ENCODE peak calls at places on chromosomes 5 and 9, in eight cellular contexts. O, A, E, I, K, F, X and M are unnamed samples.

GRCh38 chr5:145465487-145466263 is 369.5 kb downstream of the PRELID2 start:
- DNase-seq in I (no peak), X (no peak), K (no peak), F (no peak), E (no peak), A (no peak), O (no peak), M (no peak)

GRCh38 chr5:52948418-52949076 is 40.6 kb upstream of the ITGA2 start:
- DNase-seq in F (no peak), O (peak; percentile 89), E (peak; percentile 69), I (peak; percentile 81), A (peak; percentile 91), K (peak; percentile 69), X (peak; percentile 61), M (no peak)

GRCh38 chr9:69532359-69532758 is 139.8 kb downstream of the APBA1 start:
- DNase-seq in I (no peak), K (no peak), O (no peak), A (no peak), F (no peak), X (no peak), E (no peak), M (no peak)

GRCh38 chr5:84830265-84830664 is 445.6 kb upstream of the EDIL3 start:
- DNase-seq in X (no peak), F (no peak), A (no peak), K (no peak), I (no peak), O (no peak), E (no peak), M (no peak)

GRCh38 chr9:16138961-16139441 is 586.2 kb downstream of the CCDC171 start:
- DNase-seq in I (peak; percentile 39), F (no peak), A (no peak), O (peak; percentile 86), K (no peak), X (no peak), E (peak; percentile 51), M (no peak)

GRCh38 chr5:34012791-34013190 is 4.9 kb upstream of the AMACR start:
- DNase-seq in X (no peak), A (no peak), I (no peak), K (no peak), E (no peak), O (peak; percentile 76), F (no peak), M (no peak)

GRCh38 chr5:32444191-32444945 is at the start of gene ZFR:
- DNase-seq in A (peak; percentile 71), K (peak; percentile 95), I (peak; percentile 91), F (peak; percentile 93), O (peak; percentile 92), X (peak; percentile 90), E (peak; percentile 50), M (peak; percentile 93)

GRCh38 chr5:135193213-135194125 is 159.4 kb upstream of the PITX1 start:
- DNase-seq in X (no peak), E (peak; percentile 55), O (peak; percentile 54), K (no peak), I (no peak), F (no peak), A (no peak), M (peak; percentile 53)

GRCh38 chr5:4773827-4774317 is 366.3 kb upstream of the ADAMTS16 start:
- DNase-seq in F (no peak), X (no peak), K (no peak), O (no peak), E (no peak), I (no peak), A (no peak), M (no peak)

GRCh38 chr5:156706631-156707030 is 143.5 kb upstream of the PPP1R2B start:
- DNase-seq in F (no peak), E (no peak), I (no peak), O (no peak), K (no peak), X (no peak), A (no peak), M (no peak)

GRCh38 chr9:103798620-103799019 is 295.5 kb upstream of the SMC2 start:
- DNase-seq in O (peak; percentile 50), F (no peak), K (no peak), E (no peak), A (no peak), I (peak; percentile 64), X (no peak), M (no peak)

GRCh38 chr5:114362197-114362976 is 517 bp downstream of the KCNN2 start:
- DNase-seq in K (no peak), A (no peak), I (peak; percentile 20), O (no peak), F (peak; percentile 56), X (no peak), E (no peak), M (no peak)

GRCh38 chr9:26471271-26471670 is 421.3 kb downstream of the CAAP1 start:
- DNase-seq in X (no peak), I (no peak), K (no peak), F (no peak), O (no peak), E (no peak), A (no peak), M (no peak)

GRCh38 chr5:132782101-132782500 is 5.1 kb upstream of the SEPTIN8 start:
- DNase-seq in E (no peak), I (no peak), K (no peak), F (no peak), A (no peak), X (no peak), O (peak; percentile 42), M (peak; percentile 45)

GRCh38 chr5:140157032-140157781 is 17.8 kb upstream of the CYSTM1 start:
- DNase-seq in X (peak; percentile 82), O (peak; percentile 89), E (no peak), K (peak; percentile 92), F (peak; percentile 92), I (peak; percentile 80), A (peak; percentile 57), M (peak; percentile 88)
- H3K4me3 ChIP-seq in X (no peak overlapping the region), O (peak overlapping the region; percentile 6), E (peak overlapping the region; percentile 34), K (peak overlapping the region; percentile 28), F (peak overlapping the region; percentile 23), I (peak overlapping the region; percentile 36), A (peak overlapping the region; percentile 42), M (peak overlapping the region; percentile 73)

DNA sequence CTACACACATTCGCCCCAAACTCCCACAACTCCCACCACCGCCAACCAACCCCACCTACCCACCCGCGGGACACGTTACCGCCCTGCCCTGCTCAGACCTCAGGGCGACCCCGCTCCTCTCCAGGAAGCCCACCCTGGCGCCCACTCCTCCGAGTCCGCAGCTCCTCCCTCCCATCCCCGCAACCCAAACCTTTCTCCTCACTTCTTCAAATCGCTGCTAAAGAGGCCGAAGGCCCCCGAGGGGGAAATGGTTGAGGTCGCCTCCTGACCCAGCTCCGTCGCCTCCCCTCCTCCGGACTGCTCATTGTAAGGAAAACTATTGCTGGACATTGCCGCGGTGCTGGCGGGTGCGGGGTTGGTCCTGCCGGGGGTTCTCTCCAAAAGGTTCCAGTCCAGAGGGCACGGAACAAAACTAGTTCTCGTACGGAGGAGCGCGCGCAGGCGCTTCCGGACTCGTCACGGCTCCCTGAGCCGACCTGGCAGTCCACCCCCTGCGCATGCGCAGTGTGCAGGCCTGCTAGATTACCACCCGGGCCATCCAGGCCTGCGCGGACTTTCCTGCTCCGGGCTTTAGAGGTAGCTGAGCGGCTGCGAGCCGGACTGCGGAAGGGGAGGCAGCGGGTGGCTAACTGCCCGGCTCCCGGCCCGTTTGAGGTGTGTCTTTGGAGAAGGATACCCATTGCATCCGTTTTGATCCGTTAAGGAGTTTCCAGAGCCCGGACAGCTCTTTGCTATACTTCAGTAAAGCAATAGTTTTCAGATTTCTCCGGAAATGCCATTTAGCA is at the start of gene AP3B1:
- DNase-seq in E (peak; percentile 98), I (peak; percentile 99), K (peak; percentile 99), X (peak; percentile 100), O (peak; percentile 99), A (peak; percentile 93), F (peak; percentile 99), M (peak; percentile 99)
- TF ChIP-seq CTCF in E (no peak), I (no peak), K (no peak), X (no peak), O (no peak), A (no peak), F (no peak), M (no peak)

GRCh38 chr9:99031994-99032393 is 72.9 kb upstream of the TGFBR1 start:
- DNase-seq in I (no peak), F (no peak), E (no peak), X (no peak), O (no peak), K (no peak), A (no peak), M (no peak)

GRCh38 chr9:99029083-99029482 is 75.8 kb upstream of the TGFBR1 start:
- DNase-seq in A (no peak), X (no peak), I (no peak), O (no peak), K (no peak), E (no peak), F (no peak), M (no peak)

GRCh38 chr9:99030610-99031009 is 74.3 kb upstream of the TGFBR1 start:
- DNase-seq in I (no peak), O (no peak), F (no peak), K (no peak), X (no peak), A (no peak), E (no peak), M (no peak)

GRCh38 chr9:99031319-99031718 is 73.6 kb upstream of the TGFBR1 start:
- DNase-seq in I (no peak), X (no peak), F (no peak), K (no peak), O (no peak), A (no peak), E (no peak), M (no peak)

GRCh38 chr9:99030082-99030481 is 74.8 kb upstream of the TGFBR1 start:
- DNase-seq in E (peak; percentile 96), O (peak; percentile 95), F (no peak), X (no peak), I (no peak), K (no peak), A (no peak), M (no peak)
- H3K27ac ChIP-seq in E (peak overlapping the region; percentile 92), O (no peak overlapping the region), F (no peak overlapping the region), X (no peak overlapping the region), I (no peak overlapping the region), K (no peak overlapping the region), A (no peak overlapping the region), M (peak overlapping the region; percentile 76)

DNA sequence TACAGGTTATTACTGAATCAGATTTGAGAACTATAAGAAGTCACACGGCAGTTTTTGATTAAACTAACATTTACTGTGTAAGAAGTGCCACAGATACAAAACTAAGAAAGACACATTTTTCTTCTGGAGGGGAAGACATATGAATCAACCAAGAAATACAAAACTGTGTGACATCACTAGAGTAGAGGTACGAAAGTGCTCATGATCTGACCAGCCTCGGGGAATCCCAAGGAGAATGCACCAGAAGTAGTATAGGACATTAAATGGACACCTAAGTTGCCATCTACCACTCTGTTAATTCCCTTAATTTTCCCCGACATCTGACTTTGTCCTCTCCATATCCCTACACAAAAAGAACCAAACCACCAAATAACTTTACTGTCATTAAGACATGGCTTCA is 5.3 kb upstream of the IFNK start:
- DNase-seq in O (no peak), K (no peak), X (no peak), I (no peak), A (no peak), E (no peak), F (no peak), M (no peak)
- H3K4me3 ChIP-seq in O (no peak overlapping the region), K (no peak overlapping the region), X (no peak overlapping the region), I (no peak overlapping the region), A (no peak overlapping the region), E (no peak overlapping the region), F (no peak overlapping the region), M (no peak overlapping the region)